ENCODE peak calls at places on chromosomes 5 and 9, in five cellular contexts. R, S, Y, V and D are unnamed samples.

GRCh38 chr9:1462626-1463308 is 412.6 kb downstream of the DMRT2 start:
- DNase-seq in R (peak), S (no peak), Y (no peak), V (no peak), D (no peak)

GRCh38 chr9:91810286-91810905 is 139.6 kb downstream of the ROR2 start:
- DNase-seq in R (no peak), S (no peak), Y (no peak), V (no peak), D (no peak)

GRCh38 chr5:152864447-152864846 is 459.4 kb upstream of the NMUR2 start:
- DNase-seq in R (no peak), S (peak), Y (no peak), V (no peak), D (no peak)

GRCh38 chr5:111935835-111936234 is 178.8 kb upstream of the NREP start:
- DNase-seq in R (no peak), S (peak), Y (no peak), V (no peak), D (peak)

GRCh38 chr5:125575561-125576504 is 829.4 kb upstream of the ZNF608 start:
- DNase-seq in R (no peak), S (peak), Y (no peak), V (no peak), D (no peak)

GRCh38 chr9:138047469-138048040 is 170.0 kb downstream of the CACNA1B start:
- DNase-seq in R (no peak), S (no peak), Y (no peak), V (no peak), D (no peak)

GRCh38 chr5:158590936-158591863 is 508.5 kb downstream of the EBF1 start:
- DNase-seq in R (peak), S (no peak), Y (no peak), V (no peak), D (peak)

GRCh38 chr5:76801803-76802195 is 17.0 kb upstream of the F2RL1 start:
- DNase-seq in R (no peak), S (no peak), Y (no peak), V (no peak), D (no peak)

GRCh38 chr9:78606011-78606410 is 309.1 kb downstream of the PSAT1 start:
- DNase-seq in R (no peak), S (no peak), Y (no peak), V (no peak), D (no peak)

GRCh38 chr5:107296572-107296971 is 374.2 kb downstream of the EFNA5 start:
- DNase-seq in R (no peak), S (no peak), Y (no peak), V (no peak), D (no peak)

GRCh38 chr5:50786073-50786472 is 119.6 kb downstream of the PARP8 start:
- DNase-seq in R (no peak), S (no peak), Y (no peak), V (no peak), D (peak)

GRCh38 chr9:103991698-103992097 is 102.4 kb upstream of the SMC2 start:
- DNase-seq in R (no peak), S (no peak), Y (no peak), V (no peak), D (no peak)

GRCh38 chr9:134938346-134939079 is 20.8 kb upstream of the FCN1 start:
- DNase-seq in R (no peak), S (no peak), Y (no peak), V (no peak), D (no peak)

GRCh38 chr9:38311382-38312270 is 80.9 kb upstream of the ALDH1B1 start:
- DNase-seq in R (no peak), S (peak), Y (no peak), V (no peak), D (peak)

GRCh38 chr9:132773764-132774339 is 103.6 kb downstream of the GTF3C4 start:
- DNase-seq in R (no peak), S (no peak), Y (no peak), V (no peak), D (no peak)

GRCh38 chr5:67149933-67150523 is 46.6 kb downstream of the CD180 start:
- DNase-seq in R (peak), S (no peak), Y (no peak), V (no peak), D (peak)